ENCODE peak calls at places on chromosome 5, in eight cellular contexts. One of them, this sample, is unnamed.

GRCh38 chr5:52989025-52989780 is at the start of gene ITGA2:
- DNase-seq in activated CD4-positive, alpha-beta T cell treated with anti-CD3 and anti-CD28 coated beads for 1 hour: no peak
- DNase-seq in fibroblast of the aortic adventitia: peak
- DNase-seq in GM12865: peak
- DNase-seq in activated naive CD8-positive, alpha-beta T cell treated with anti-CD3 and anti-CD28 coated beads for 36 hours: peak
- DNase-seq in AG08395: peak
- DNase-seq in fibroblast of the conjunctiva: no peak
- DNase-seq in lower leg skin: peak
- DNase-seq in this sample: peak

GRCh38 chr5:102583663-102584062 is 84.9 kb upstream of the SLCO6A1 start:
- DNase-seq in activated CD4-positive, alpha-beta T cell treated with anti-CD3 and anti-CD28 coated beads for 1 hour: no peak
- DNase-seq in fibroblast of the aortic adventitia: peak
- DNase-seq in GM12865: peak
- DNase-seq in activated naive CD8-positive, alpha-beta T cell treated with anti-CD3 and anti-CD28 coated beads for 36 hours: no peak
- DNase-seq in AG08395: peak
- DNase-seq in fibroblast of the conjunctiva: peak
- DNase-seq in lower leg skin: no peak
- DNase-seq in this sample: no peak

GRCh38 chr5:39713224-39713911 is 288.6 kb upstream of the DAB2 start:
- DNase-seq in activated CD4-positive, alpha-beta T cell treated with anti-CD3 and anti-CD28 coated beads for 1 hour: no peak
- DNase-seq in fibroblast of the aortic adventitia: peak
- DNase-seq in GM12865: no peak
- DNase-seq in activated naive CD8-positive, alpha-beta T cell treated with anti-CD3 and anti-CD28 coated beads for 36 hours: no peak
- DNase-seq in AG08395: peak
- DNase-seq in fibroblast of the conjunctiva: peak
- DNase-seq in lower leg skin: no peak
- DNase-seq in this sample: no peak

GRCh38 chr5:73591102-73591695 is 25.7 kb downstream of the UTP15 start:
- DNase-seq in activated CD4-positive, alpha-beta T cell treated with anti-CD3 and anti-CD28 coated beads for 1 hour: no peak
- DNase-seq in fibroblast of the aortic adventitia: peak
- DNase-seq in GM12865: peak
- DNase-seq in activated naive CD8-positive, alpha-beta T cell treated with anti-CD3 and anti-CD28 coated beads for 36 hours: peak
- DNase-seq in AG08395: peak
- DNase-seq in fibroblast of the conjunctiva: peak
- DNase-seq in lower leg skin: no peak
- DNase-seq in this sample: peak

GRCh38 chr5:133716475-133717183 is 104.3 kb upstream of the FSTL4 start:
- DNase-seq in activated CD4-positive, alpha-beta T cell treated with anti-CD3 and anti-CD28 coated beads for 1 hour: no peak
- DNase-seq in fibroblast of the aortic adventitia: no peak
- DNase-seq in GM12865: no peak
- DNase-seq in activated naive CD8-positive, alpha-beta T cell treated with anti-CD3 and anti-CD28 coated beads for 36 hours: no peak
- DNase-seq in AG08395: no peak
- DNase-seq in fibroblast of the conjunctiva: no peak
- DNase-seq in lower leg skin: peak
- DNase-seq in this sample: no peak

GRCh38 chr5:75716715-75717081 is 539 bp downstream of the POC5 start:
- DNase-seq in activated CD4-positive, alpha-beta T cell treated with anti-CD3 and anti-CD28 coated beads for 1 hour: no peak
- DNase-seq in fibroblast of the aortic adventitia: no peak
- DNase-seq in GM12865: no peak
- DNase-seq in activated naive CD8-positive, alpha-beta T cell treated with anti-CD3 and anti-CD28 coated beads for 36 hours: no peak
- DNase-seq in AG08395: peak
- DNase-seq in fibroblast of the conjunctiva: no peak
- DNase-seq in lower leg skin: no peak
- DNase-seq in this sample: no peak

GRCh38 chr5:143010335-143010734 is 240.2 kb downstream of the ARHGAP26 start:
- DNase-seq in activated CD4-positive, alpha-beta T cell treated with anti-CD3 and anti-CD28 coated beads for 1 hour: no peak
- DNase-seq in fibroblast of the aortic adventitia: no peak
- DNase-seq in GM12865: no peak
- DNase-seq in activated naive CD8-positive, alpha-beta T cell treated with anti-CD3 and anti-CD28 coated beads for 36 hours: no peak
- DNase-seq in AG08395: no peak
- DNase-seq in fibroblast of the conjunctiva: no peak
- DNase-seq in lower leg skin: no peak
- DNase-seq in this sample: no peak

GRCh38 chr5:77558266-77558665 is 66.2 kb upstream of the WDR41 start:
- DNase-seq in activated CD4-positive, alpha-beta T cell treated with anti-CD3 and anti-CD28 coated beads for 1 hour: no peak
- DNase-seq in fibroblast of the aortic adventitia: no peak
- DNase-seq in GM12865: no peak
- DNase-seq in activated naive CD8-positive, alpha-beta T cell treated with anti-CD3 and anti-CD28 coated beads for 36 hours: no peak
- DNase-seq in AG08395: no peak
- DNase-seq in fibroblast of the conjunctiva: no peak
- DNase-seq in lower leg skin: no peak
- DNase-seq in this sample: no peak

GRCh38 chr5:95619518-95620029 is 313 bp upstream of the GPR150 start:
- DNase-seq in activated CD4-positive, alpha-beta T cell treated with anti-CD3 and anti-CD28 coated beads for 1 hour: no peak
- DNase-seq in fibroblast of the aortic adventitia: no peak
- DNase-seq in GM12865: no peak
- DNase-seq in activated naive CD8-positive, alpha-beta T cell treated with anti-CD3 and anti-CD28 coated beads for 36 hours: no peak
- DNase-seq in AG08395: no peak
- DNase-seq in fibroblast of the conjunctiva: no peak
- DNase-seq in lower leg skin: no peak
- DNase-seq in this sample: no peak